ENCODE peak calls at places on chromosomes 3 and 15, in seven cellular contexts. E is islet precursor cell; J is thyroid gland; F is ovary; H is tibial nerve; B is stimulated activated CD4-positive, alpha-beta T cell treated with anti-CD3 and anti-CD28 coated beads, Interleukin-1b, Interleukin-23, amount 100 ng/mL, for 48 hours; M is uterus. C is an unnamed sample.

GRCh38 chr15:45970542-45970941 is 335.7 kb downstream of the SQOR start:
- DNase-seq in E (no peak), J (no peak), F (no peak), H (no peak), B (no peak), M (no peak), C (no peak)

GRCh38 chr15:28104326-28104725 is 5.2 kb upstream of the OCA2 start:
- DNase-seq in E (peak), J (no peak), F (peak), H (no peak), B (no peak), M (no peak), C (no peak)

GRCh38 chr3:11718582-11719405 is 75.1 kb upstream of the VGLL4 start:
- DNase-seq in E (peak), J (peak), F (peak), H (peak), B (peak), M (peak), C (peak)

GRCh38 chr15:65209701-65210643 is 1.3 kb downstream of the CILP start:
- DNase-seq in E (no peak), J (peak), F (no peak), H (no peak), B (no peak), M (no peak), C (no peak)

GRCh38 chr3:194231840-194232832 is 96.2 kb downstream of the HES1 start:
- DNase-seq in E (peak), J (no peak), F (no peak), H (no peak), B (no peak), M (no peak), C (no peak)

GRCh38 chr3:186314896-186315295 is 47.1 kb downstream of the DGKG start:
- DNase-seq in E (no peak), J (no peak), F (no peak), H (no peak), B (no peak), M (no peak), C (no peak)

GRCh38 chr15:73341886-73342600 is 26.7 kb downstream of the HCN4 start:
- DNase-seq in E (no peak), J (peak), F (no peak), H (no peak), B (no peak), M (no peak), C (no peak)

GRCh38 chr15:55267401-55268053 is 22.1 kb downstream of the RAB27A start:
- DNase-seq in E (no peak), J (peak), F (no peak), H (peak), B (peak), M (no peak), C (peak)

GRCh38 chr3:13706451-13706850 is 157.5 kb downstream of the FBLN2 start:
- DNase-seq in E (no peak), J (no peak), F (no peak), H (no peak), B (no peak), M (peak), C (no peak)

GRCh38 chr3:117589454-117589853 is 879.9 kb downstream of the TUSC7 start:
- DNase-seq in E (no peak), J (no peak), F (no peak), H (no peak), B (no peak), M (no peak), C (no peak)

GRCh38 chr3:101179637-101180036 is 140.7 kb downstream of the IMPG2 start:
- DNase-seq in E (peak), J (no peak), F (no peak), H (no peak), B (no peak), M (no peak), C (no peak)

GRCh38 chr3:129348734-129349133 is 70.1 kb downstream of the HMCES start:
- DNase-seq in E (no peak), J (no peak), F (no peak), H (no peak), B (no peak), M (no peak), C (no peak)

C was measured in activated gamma-delta T cell treated with Interleukin-2 at 50 U/mL for 16 hours.